ENCODE peak calls at places on chromosome 20, in ten cellular contexts. K, U, P, Y, X, Z, A, R, H and W are unnamed samples.

GRCh38 chr20:2652724-2653510 is 485 bp downstream of the NOP56 start:
- DNase-seq in R (no peak), X (no peak), U (peak), A (no peak), Y (no peak), P (peak), K (peak), Z (no peak), H (no peak), W (peak)

GRCh38 chr20:40691566-40692239 is 2.7 kb upstream of the MAFB start:
- DNase-seq in Y (no peak), R (no peak), K (no peak), H (no peak), A (no peak), P (no peak), X (no peak), U (no peak), Z (no peak), W (no peak)

GRCh38 chr20:25059866-25060465 is 2.0 kb upstream of the ACSS1 start:
- DNase-seq in Y (no peak), H (no peak), U (no peak), A (no peak), Z (no peak), P (no peak), X (no peak), K (no peak), R (no peak), W (no peak)

GRCh38 chr20:4295226-4295625 is 279.9 kb upstream of the RNF24 start:
- DNase-seq in A (no peak), X (no peak), H (no peak), Y (no peak), Z (no peak), P (no peak), R (no peak), U (no peak), K (no peak), W (no peak)

GRCh38 chr20:10521068-10521834 is 86.1 kb downstream of the SLX4IP start:
- DNase-seq in R (no peak), Y (no peak), X (no peak), A (peak), H (peak), U (no peak), Z (no peak), K (no peak), P (no peak), W (peak)

GRCh38 chr20:44016525-44016924 is 101.9 kb downstream of the TOX2 start:
- DNase-seq in H (no peak), Z (no peak), R (no peak), U (no peak), Y (peak), P (no peak), A (no peak), K (no peak), X (no peak), W (no peak)

GRCh38 chr20:24628985-24629384 is 159.6 kb downstream of the SYNDIG1 start:
- DNase-seq in U (no peak), H (no peak), P (no peak), K (no peak), R (no peak), A (no peak), X (no peak), Y (no peak), Z (no peak), W (no peak)

GRCh38 chr20:549720-550496 is 6.3 kb upstream of the CSNK2A1 start:
- DNase-seq in Z (no peak), X (no peak), U (no peak), A (no peak), P (no peak), K (no peak), R (no peak), Y (no peak), H (peak), W (no peak)

GRCh38 chr20:24949756-24950127 is 673 bp downstream of the CST7 start:
- DNase-seq in Y (no peak), R (peak), A (no peak), P (no peak), U (no peak), H (no peak), X (no peak), Z (no peak), K (no peak), W (no peak)